ENCODE peak calls at places on chromosomes 2 and 18, in seven cellular contexts. U is activated CD8-positive, alpha-beta T cell treated with anti-CD3 and anti-CD28 coated beads for 36 hours; P is EL; T is DMS153; O is astrocyte of the spinal cord; J is GM20000; L is RCC 7860. H is an unnamed sample.

GRCh38 chr2:96321230-96322103 is 3.6 kb upstream of the ITPRIPL1 start:
- DNase-seq in U (peak), P (peak), T (peak), O (peak), J (peak), L (no peak), H (peak)

GRCh38 chr18:70961933-70962332 is 673.1 kb downstream of the SOCS6 start:
- DNase-seq in U (no peak), P (no peak), T (no peak), O (no peak), J (no peak), L (no peak), H (no peak)

GRCh38 chr2:26327291-26328272 is 18.4 kb upstream of the SELENOI start:
- DNase-seq in U (no peak), P (no peak), T (no peak), O (no peak), J (no peak), L (no peak), H (no peak)

GRCh38 chr2:56127013-56127772 is 56.6 kb upstream of the CCDC85A start:
- DNase-seq in U (no peak), P (no peak), T (peak), O (no peak), J (no peak), L (no peak), H (no peak)

GRCh38 chr2:237483018-237483731 is 3.9 kb upstream of the MLPH start:
- DNase-seq in U (no peak), P (peak), T (peak), O (peak), J (no peak), L (peak), H (no peak)

GRCh38 chr2:176552456-176553135 is 283.4 kb downstream of the MTX2 start:
- DNase-seq in U (no peak), P (peak), T (no peak), O (peak), J (no peak), L (no peak), H (no peak)

GRCh38 chr18:69947361-69948106 is at the start of gene CD226:
- DNase-seq in U (peak), P (no peak), T (no peak), O (no peak), J (no peak), L (no peak), H (no peak)

GRCh38 chr2:100350661-100351185 is 28.4 kb upstream of the LONRF2 start:
- DNase-seq in U (no peak), P (no peak), T (no peak), O (no peak), J (no peak), L (peak), H (no peak)

GRCh38 chr2:48812376-48812775 is 56.9 kb upstream of the LHCGR start:
- DNase-seq in U (no peak), P (no peak), T (no peak), O (no peak), J (no peak), L (no peak), H (no peak)

GRCh38 chr2:8515390-8515761 is 166.5 kb upstream of the ID2 start:
- DNase-seq in U (peak), P (no peak), T (no peak), O (no peak), J (peak), L (no peak), H (no peak)

GRCh38 chr18:44736664-44737063 is 56.0 kb downstream of the SETBP1 start:
- DNase-seq in U (no peak), P (no peak), T (no peak), O (no peak), J (no peak), L (no peak), H (no peak)

GRCh38 chr2:45932278-45932975 is 281.0 kb downstream of the PRKCE start:
- DNase-seq in U (no peak), P (peak), T (no peak), O (peak), J (no peak), L (peak), H (no peak)

GRCh38 chr2:240353944-240354343 is 81.5 kb upstream of the GPC1 start:
- DNase-seq in U (no peak), P (no peak), T (no peak), O (no peak), J (no peak), L (no peak), H (no peak)

GRCh38 chr18:2171840-2172625 is 399.3 kb downstream of the METTL4 start:
- DNase-seq in U (no peak), P (peak), T (no peak), O (no peak), J (no peak), L (no peak), H (no peak)

GRCh38 chr2:234331966-234332365 is 164.9 kb downstream of the ARL4C start:
- DNase-seq in U (no peak), P (no peak), T (no peak), O (no peak), J (no peak), L (no peak), H (no peak)

GRCh38 chr2:172298009-172298408 is 129.4 kb upstream of the ITGA6 start:
- DNase-seq in U (no peak), P (no peak), T (no peak), O (no peak), J (no peak), L (no peak), H (no peak)

GRCh38 chr2:159713691-159714585 is 1.6 kb downstream of the MARCHF7 start:
- DNase-seq in U (no peak), P (peak), T (no peak), O (peak), J (no peak), L (no peak), H (no peak)

GRCh38 chr2:141941224-141941714 is 189.5 kb downstream of the LRP1B start:
- DNase-seq in U (no peak), P (no peak), T (no peak), O (no peak), J (no peak), L (no peak), H (no peak)

GRCh38 chr18:6920099-6920955 is 190.8 kb downstream of the ARHGAP28 start:
- DNase-seq in U (peak), P (peak), T (no peak), O (peak), J (peak), L (peak), H (peak)

GRCh38 chr2:101431486-101431885 is 43.4 kb downstream of the RFX8 start:
- DNase-seq in U (no peak), P (no peak), T (no peak), O (no peak), J (no peak), L (no peak), H (no peak)

GRCh38 chr18:46621871-46622270 is 35.1 kb downstream of the LOXHD1 start:
- DNase-seq in U (no peak), P (no peak), T (no peak), O (no peak), J (no peak), L (no peak), H (no peak)

GRCh38 chr18:13026583-13027270 is 35.6 kb downstream of the CEP192 start:
- DNase-seq in U (no peak), P (peak), T (no peak), O (peak), J (no peak), L (no peak), H (no peak)

GRCh38 chr2:235709124-235709813 is 215.4 kb downstream of the AGAP1 start:
- DNase-seq in U (no peak), P (peak), T (no peak), O (no peak), J (no peak), L (peak), H (peak)

GRCh38 chr2:133247613-133248012 is 320.6 kb downstream of the NCKAP5 start:
- DNase-seq in U (no peak), P (peak), T (no peak), O (no peak), J (no peak), L (no peak), H (no peak)

GRCh38 chr2:222452422-222452950 is 28.1 kb downstream of the SGPP2 start:
- DNase-seq in U (no peak), P (peak), T (no peak), O (no peak), J (no peak), L (no peak), H (no peak)